ENCODE peak calls at places on chromosomes 7 and 10, in ten cellular contexts. F is A549, X is lower lobe of right lung, C is chondrocyte, W is HFF-Myc, V is cardiac fibroblast, E is neural crest cell, J is suprapubic skin, S is fibroblast of lung, T is PC-3. M is an unnamed sample.

GRCh38 chr10:132397036-132397541 is at the start of gene PWWP2B:
- DNase-seq in W (no peak), F (no peak), T (peak), X (peak), E (no peak), C (no peak), J (no peak), V (no peak), S (peak), M (no peak)

GRCh38 chr10:75356484-75356883 is 45.1 kb downstream of the ZNF503 start:
- DNase-seq in F (no peak), C (no peak), J (no peak), X (no peak), T (no peak), W (no peak), V (no peak), E (no peak), S (no peak), M (no peak)

GRCh38 chr10:23344251-23344841 is at the start of gene C10orf67:
- DNase-seq in W (no peak), S (peak), C (no peak), J (no peak), F (peak), E (peak), T (peak), V (peak), X (peak), M (no peak)

GRCh38 chr10:80416401-80417098 is 8.2 kb downstream of the PRXL2A start:
- DNase-seq in F (no peak), X (no peak), V (peak), T (no peak), W (no peak), J (peak), S (peak), C (no peak), E (no peak), M (no peak)

GRCh38 chr7:45982912-45983719 is 62.0 kb upstream of the IGFBP3 start:
- DNase-seq in W (no peak), F (no peak), J (no peak), V (no peak), X (no peak), C (no peak), S (no peak), E (no peak), T (no peak), M (no peak)

GRCh38 chr7:30870821-30871518 is 40.7 kb upstream of the AQP1 start:
- DNase-seq in X (no peak), V (no peak), F (no peak), J (no peak), T (no peak), E (no peak), S (no peak), W (no peak), C (no peak), M (no peak)

GRCh38 chr7:137354361-137354760 is 10.8 kb upstream of the PTN start:
- DNase-seq in J (no peak), W (no peak), C (no peak), X (no peak), F (no peak), V (peak), E (no peak), S (peak), T (no peak), M (peak)

GRCh38 chr7:18655969-18656761 is 160.6 kb downstream of the HDAC9 start:
- DNase-seq in V (no peak), T (no peak), F (no peak), C (no peak), E (no peak), J (no peak), S (peak), X (no peak), W (no peak), M (no peak)

GRCh38 chr10:25934673-25935139 is 677 bp downstream of the MYO3A start:
- DNase-seq in X (no peak), J (no peak), E (peak), V (no peak), C (no peak), S (no peak), F (no peak), W (no peak), T (no peak), M (no peak)

GRCh38 chr10:71757450-71757918 is 15.8 kb downstream of the VSIR start:
- DNase-seq in W (no peak), F (no peak), X (no peak), E (no peak), T (no peak), V (no peak), J (peak), C (no peak), S (no peak), M (no peak)

GRCh38 chr7:20301311-20301939 is 29.3 kb upstream of the ITGB8 start:
- DNase-seq in S (peak), W (peak), C (no peak), F (no peak), T (peak), V (peak), J (no peak), X (no peak), E (no peak), M (peak)

GRCh38 chr10:102710604-102711003 is 3.6 kb downstream of the ARL3 start:
- DNase-seq in X (no peak), V (peak), S (peak), J (no peak), C (no peak), F (no peak), T (peak), E (no peak), W (no peak), M (no peak)

GRCh38 chr7:25261545-25262135 is 33.4 kb upstream of the NPVF start:
- DNase-seq in S (no peak), C (no peak), T (no peak), E (no peak), V (no peak), X (no peak), F (no peak), W (no peak), J (no peak), M (no peak)

GRCh38 chr7:41219276-41219675 is 483.6 kb downstream of the INHBA start:
- DNase-seq in T (no peak), E (no peak), X (no peak), C (no peak), J (no peak), W (no peak), S (peak), V (no peak), F (no peak), M (no peak)

GRCh38 chr7:150351587-150352194 is 10.3 kb upstream of the RARRES2 start:
- DNase-seq in E (no peak), S (peak), F (no peak), J (no peak), V (peak), X (no peak), T (no peak), W (no peak), C (no peak), M (no peak)

GRCh38 chr7:5679741-5680473 is 101.6 kb downstream of the RNF216 start:
- DNase-seq in W (no peak), S (no peak), E (no peak), C (peak), V (peak), T (no peak), F (no peak), J (no peak), X (peak), M (no peak)

GRCh38 chr7:4951903-4952636 is 6.9 kb downstream of the MMD2 start:
- DNase-seq in X (no peak), T (peak), F (no peak), J (no peak), S (peak), W (no peak), C (no peak), V (peak), E (no peak), M (peak)

GRCh38 chr7:84412161-84412969 is 217.8 kb upstream of the SEMA3A start:
- DNase-seq in C (no peak), E (no peak), T (peak), V (peak), J (no peak), X (no peak), S (peak), F (peak), W (peak), M (peak)

GRCh38 chr7:85554294-85554877 is 367.5 kb upstream of the SEMA3D start:
- DNase-seq in C (no peak), E (peak), F (peak), X (no peak), S (peak), W (peak), T (peak), V (peak), J (no peak), M (peak)
- TF ChIP-seq CTCF in C (peak), E (peak), F (peak), X (peak), S (peak), W (peak), T (peak), V (peak), J (peak), M (peak)

GRCh38 chr10:53315709-53316108 is 543.1 kb upstream of the MBL2 start:
- DNase-seq in S (peak), F (no peak), C (no peak), V (peak), X (no peak), J (no peak), T (peak), W (no peak), E (no peak), M (peak)
- TF ChIP-seq CTCF in S (no peak), F (no peak), C (peak), V (no peak), X (no peak), J (no peak), T (peak), W (no peak), E (no peak), M (peak)

GRCh38 chr10:120996456-120997053 is 145.4 kb downstream of the WDR11 start:
- DNase-seq in C (no peak), T (no peak), X (no peak), V (no peak), J (no peak), S (no peak), E (no peak), W (no peak), F (no peak), M (no peak)

GRCh38 chr10:120998782-120999285 is 147.7 kb downstream of the WDR11 start:
- DNase-seq in F (no peak), J (no peak), T (no peak), X (no peak), C (no peak), V (no peak), W (no peak), S (no peak), E (no peak), M (no peak)

GRCh38 chr10:120997313-120998102 is 146.3 kb downstream of the WDR11 start:
- DNase-seq in V (no peak), S (no peak), T (no peak), W (no peak), C (no peak), J (no peak), F (no peak), E (no peak), X (no peak), M (no peak)

GRCh38 chr10:120998251-120998650 is 147.1 kb downstream of the WDR11 start:
- DNase-seq in E (no peak), C (no peak), W (no peak), T (no peak), V (no peak), F (no peak), S (no peak), X (no peak), J (no peak), M (no peak)

DNA sequence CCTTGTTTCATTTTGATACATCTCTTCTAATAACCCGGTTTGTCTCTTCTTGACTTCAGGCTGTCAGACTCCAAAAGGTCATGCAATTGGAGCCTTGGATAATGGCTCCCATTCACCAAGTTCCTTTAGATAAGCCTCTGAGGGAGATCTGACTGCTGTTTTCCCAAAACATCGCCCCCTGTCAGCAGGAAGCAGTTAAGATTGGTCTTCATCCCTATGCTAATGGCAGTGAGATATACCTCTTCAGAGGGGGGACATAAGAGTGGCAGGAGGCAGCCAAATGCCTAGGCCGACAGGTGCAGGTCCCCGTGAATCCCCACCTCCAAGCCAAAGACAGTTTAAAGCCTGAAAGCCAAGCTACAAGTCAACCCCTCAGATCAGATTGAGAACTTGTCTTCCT is 144.6 kb downstream of the WDR11 start:
- DNase-seq in V (no peak), W (no peak), J (no peak), C (no peak), T (no peak), F (no peak), X (no peak), S (no peak), E (no peak), M (no peak)
- TF ChIP-seq CTCF in V (no peak), W (no peak), J (no peak), C (peak), T (no peak), F (no peak), X (no peak), S (no peak), E (no peak), M (no peak)

GRCh38 chr10:121696854-121697253 is 98.6 kb upstream of the FGFR2 start:
- DNase-seq in T (peak), S (no peak), W (no peak), V (no peak), J (no peak), E (peak), X (no peak), F (peak), C (no peak), M (peak)
- TF ChIP-seq CTCF in T (peak), S (no peak), W (peak), V (peak), J (peak), E (peak), X (peak), F (no peak), C (peak), M (peak)

M was measured in MCF 10A.